ENCODE peak calls at places on chromosome 7, in four cellular contexts. Z is Calu3, V is nucleus accumbens, A is activated T-cell treated with anti-CD3 and anti-CD28 coated beads for 1 hour. I is an unnamed sample.

GRCh38 chr7:157072361-157072760 is 61.9 kb upstream of the MNX1 start:
- DNase-seq in A (no peak), Z (no peak), V (no peak), I (no peak)

GRCh38 chr7:154857728-154858681 is 144.9 kb downstream of the PAXIP1 start:
- DNase-seq in V (no peak), Z (no peak), A (no peak), I (no peak)

GRCh38 chr7:28410628-28411578 is 1.4 kb upstream of the CREB5 start:
- DNase-seq in V (no peak), A (no peak), Z (peak), I (peak)

GRCh38 chr7:11006271-11006670 is 32.6 kb downstream of the PHF14 start:
- DNase-seq in V (no peak), A (no peak), Z (no peak), I (no peak)

GRCh38 chr7:13288516-13288915 is 601.1 kb downstream of the ARL4A start:
- DNase-seq in A (no peak), Z (no peak), V (no peak), I (peak)

GRCh38 chr7:134718211-134718875 is 61.1 kb upstream of the CALD1 start:
- DNase-seq in V (no peak), A (no peak), Z (no peak), I (no peak)

GRCh38 chr7:48904975-48905374 is 19.4 kb upstream of the CDC14C start:
- DNase-seq in V (no peak), A (no peak), Z (no peak), I (no peak)

GRCh38 chr7:2157473-2158279 is 75.1 kb downstream of the MAD1L1 start:
- DNase-seq in V (peak), A (no peak), Z (no peak), I (no peak)

GRCh38 chr7:27128776-27129728 is 1.5 kb downstream of the HOXA4 start:
- DNase-seq in A (no peak), V (no peak), Z (no peak), I (no peak)

GRCh38 chr7:92608380-92609322 is 18.5 kb upstream of the FAM133B start:
- DNase-seq in Z (no peak), A (no peak), V (peak), I (no peak)

GRCh38 chr7:155163696-155164095 is 93.6 kb downstream of the HTR5A start:
- DNase-seq in V (no peak), A (no peak), Z (no peak), I (no peak)

GRCh38 chr7:30842542-30843451 is 68.9 kb upstream of the AQP1 start:
- DNase-seq in A (no peak), V (no peak), Z (no peak), I (no peak)

GRCh38 chr7:29449569-29450260 is 113.9 kb upstream of the PRR15 start:
- DNase-seq in Z (no peak), V (no peak), A (no peak), I (no peak)

GRCh38 chr7:101812595-101812994 is 4.8 kb upstream of the CUX1 start:
- DNase-seq in Z (no peak), V (no peak), A (no peak), I (no peak)

GRCh38 chr7:3695602-3696001 is 394.6 kb downstream of the SDK1 start:
- DNase-seq in Z (peak), V (no peak), A (no peak), I (peak)

GRCh38 chr7:34823650-34824258 is 165.7 kb downstream of the NPSR1 start:
- DNase-seq in V (peak), Z (peak), A (peak), I (peak)

I was measured in Karpas-422.